ENCODE peak calls at places on chromosomes 1 and 21, in eight cellular contexts. O is activated naive CD4-positive, alpha-beta T cell; H is CD8-positive, alpha-beta T cell; C is stimulated activated naive CD8-positive, alpha-beta T cell treated with anti-CD3 and anti-CD28 coated beads, Interleukin-15, Interleukin-2, amounts not matched to agents 100 U/mL and 50 U/mL, for 24 hours; X is neuronal stem cell; J is left cardiac atrium; K is AG09309; Z is stimulated activated CD4-positive, alpha-beta T cell treated with anti-CD3 and anti-CD28 coated beads, TNF-alpha, amount 100 ng/mL, for 24 hours. Q is an unnamed sample.

GRCh38 chr1:246695136-246695535 is 29.1 kb upstream of the SCCPDH start:
- DNase-seq in H (no peak), J (no peak), Z (no peak), K (no peak), C (no peak), X (no peak), O (no peak), Q (no peak)

GRCh38 chr1:23743287-23744052 is at the start of gene ELOA:
- DNase-seq in H (peak), K (no peak), J (peak), C (peak), O (peak), X (peak), Z (peak), Q (no peak)

GRCh38 chr1:54894271-54894670 is 7.3 kb upstream of the DHCR24 start:
- DNase-seq in X (no peak), H (no peak), O (no peak), C (no peak), J (no peak), K (no peak), Z (no peak), Q (no peak)

GRCh38 chr1:230857822-230858221 is 10.5 kb downstream of the C1orf198 start:
- DNase-seq in X (no peak), O (no peak), K (no peak), C (no peak), Z (no peak), J (no peak), H (no peak), Q (no peak)

GRCh38 chr1:7223334-7224080 is 438.3 kb downstream of the CAMTA1 start:
- DNase-seq in H (no peak), C (no peak), O (no peak), K (peak), J (no peak), X (no peak), Z (no peak), Q (peak)

GRCh38 chr1:193140254-193140653 is 18.4 kb downstream of the CDC73 start:
- DNase-seq in H (no peak), O (no peak), J (no peak), C (no peak), X (no peak), K (no peak), Z (no peak), Q (no peak)

GRCh38 chr1:164602142-164602429 is 43.1 kb downstream of the PBX1 start:
- DNase-seq in J (no peak), X (no peak), K (no peak), Z (no peak), C (no peak), O (no peak), H (no peak), Q (no peak)

GRCh38 chr1:19645544-19646252 is 1.6 kb downstream of the NBL1 start:
- DNase-seq in X (no peak), K (no peak), Z (no peak), H (no peak), C (no peak), J (peak), O (no peak), Q (no peak)

GRCh38 chr1:229669333-229669732 is 43.3 kb downstream of the URB2 start:
- DNase-seq in O (no peak), J (no peak), X (no peak), C (no peak), Z (no peak), K (no peak), H (no peak), Q (no peak)

GRCh38 chr21:44601596-44602473 is 1.4 kb downstream of the KRTAP10-7 start:
- DNase-seq in O (no peak), C (no peak), K (no peak), X (no peak), Z (no peak), J (no peak), H (no peak), Q (no peak)

GRCh38 chr21:46196733-46197132 is 12.5 kb upstream of the SPATC1L start:
- DNase-seq in K (no peak), X (no peak), O (no peak), J (peak), H (no peak), Z (no peak), C (no peak), Q (no peak)

GRCh38 chr21:17925000-17925610 is 105.9 kb upstream of the C21orf91 start:
- DNase-seq in X (peak), Z (peak), C (peak), J (no peak), O (peak), K (peak), H (peak), Q (peak)

GRCh38 chr1:94865369-94865768 is 45.2 kb downstream of the SLC44A3 start:
- DNase-seq in H (no peak), X (no peak), J (no peak), C (no peak), Z (no peak), K (no peak), O (no peak), Q (no peak)

GRCh38 chr1:40818264-40818961 is 34.8 kb downstream of the KCNQ4 start:
- DNase-seq in C (peak), J (peak), X (peak), Z (peak), K (no peak), O (peak), H (peak), Q (no peak)

GRCh38 chr1:51671527-51672325 is 54.8 kb downstream of the OSBPL9 start:
- DNase-seq in C (no peak), H (no peak), Z (no peak), O (no peak), K (no peak), J (no peak), X (no peak), Q (peak)

GRCh38 chr1:50570064-50570463 is 146.8 kb upstream of the DMRTA2 start:
- DNase-seq in C (no peak), J (no peak), O (no peak), X (peak), Z (no peak), K (no peak), H (no peak), Q (no peak)

GRCh38 chr21:28867401-28867800 is 125.3 kb downstream of the LTN1 start:
- DNase-seq in H (no peak), K (peak), Z (no peak), C (no peak), X (no peak), J (no peak), O (no peak), Q (no peak)

GRCh38 chr1:96641292-96641691 is 80.3 kb upstream of the PTBP2 start:
- DNase-seq in Z (no peak), J (no peak), X (no peak), H (no peak), K (no peak), C (no peak), O (no peak), Q (no peak)

GRCh38 chr1:50774759-50775351 is 185.2 kb downstream of the FAF1 start:
- DNase-seq in J (no peak), O (no peak), H (no peak), K (peak), Z (no peak), C (no peak), X (peak), Q (peak)

GRCh38 chr1:32893198-32894018 is 7.1 kb downstream of the HPCA start:
- DNase-seq in O (no peak), X (peak), C (peak), J (peak), Z (no peak), H (no peak), K (no peak), Q (no peak)

GRCh38 chr1:103108525-103109150 is 316 bp upstream of the COL11A1 start:
- DNase-seq in J (no peak), K (no peak), H (no peak), Z (no peak), C (no peak), O (no peak), X (peak), Q (no peak)

GRCh38 chr1:11339346-11340247 is 66.6 kb downstream of the UBIAD1 start:
- DNase-seq in K (no peak), C (no peak), O (no peak), H (no peak), X (peak), J (no peak), Z (no peak), Q (no peak)

GRCh38 chr1:62144238-62144831 is 50.3 kb upstream of the L1TD1 start:
- DNase-seq in Z (no peak), O (no peak), J (no peak), K (peak), H (no peak), X (peak), C (peak), Q (peak)